ENCODE peak calls at places on chromosomes 13 and 19, in ten cellular contexts. V is mammary epithelial cell; W is fibroblast of lung; J is H9; R is GM23338; S is heart right ventricle; G is breast epithelium; O is sigmoid colon; M is CD4-positive, alpha-beta T cell; E is RWPE1. P is an unnamed sample.

GRCh38 chr19:51158474-51159129 is 16.5 kb downstream of the SIGLEC7 start:
- DNase-seq in E (peak; percentile 39), M (peak; percentile 62), J (peak; percentile 80), W (peak; percentile 13), V (peak; percentile 37), G (peak; percentile 24), O (no peak), S (peak; percentile 55), R (peak; percentile 93), P (no peak)

GRCh38 chr13:46509981-46510380 is 43.0 kb upstream of the LRCH1 start:
- DNase-seq in W (no peak), G (no peak), R (no peak), E (no peak), S (no peak), O (no peak), J (no peak), V (no peak), M (no peak), P (no peak)

GRCh38 chr19:23071087-23071511 is 45.7 kb upstream of the ZNF730 start:
- DNase-seq in S (peak; percentile 37), V (no peak), M (no peak), R (peak; percentile 71), E (no peak), W (peak; percentile 24), J (peak; percentile 24), O (peak; percentile 64), G (peak; percentile 28), P (peak; percentile 1)

GRCh38 chr13:51475727-51476521 is 23.1 kb upstream of the INTS6 start:
- DNase-seq in R (no peak), J (no peak), W (peak; percentile 27), M (no peak), S (no peak), E (no peak), G (no peak), V (no peak), O (no peak), P (no peak)

GRCh38 chr13:100512422-100512821 is 76.2 kb downstream of the GGACT start:
- DNase-seq in R (no peak), O (no peak), J (no peak), G (no peak), E (no peak), S (no peak), W (peak; percentile 5), V (no peak), M (no peak), P (no peak)

GRCh38 chr13:110304256-110304655 is 2.7 kb downstream of the COL4A1 start:
- DNase-seq in S (no peak), J (peak; percentile 14), R (no peak), E (no peak), M (no peak), G (no peak), W (peak; percentile 84), V (no peak), O (peak; percentile 84), P (no peak)

GRCh38 chr19:36093687-36094086 is 17.3 kb upstream of the OVOL3 start:
- DNase-seq in G (no peak), O (no peak), E (no peak), W (no peak), M (no peak), V (no peak), J (no peak), S (no peak), R (no peak), P (peak; percentile 19)

GRCh38 chr13:30752991-30753616 is 17.8 kb downstream of the ALOX5AP start:
- DNase-seq in G (no peak), R (no peak), V (no peak), M (no peak), E (no peak), O (no peak), S (no peak), W (no peak), J (no peak), P (no peak)

GRCh38 chr13:43831088-43831487 is 44.3 kb upstream of the ENOX1 start:
- DNase-seq in M (no peak), R (no peak), E (no peak), S (no peak), V (peak; percentile 16), J (no peak), O (no peak), W (peak; percentile 55), G (no peak), P (no peak)

GRCh38 chr13:98485561-98485960 is 91.3 kb downstream of the STK24 start:
- DNase-seq in S (no peak), G (no peak), M (no peak), E (no peak), W (no peak), R (no peak), J (no peak), O (no peak), V (no peak), P (no peak)

GRCh38 chr13:98488736-98489135 is 88.2 kb downstream of the STK24 start:
- DNase-seq in O (no peak), V (no peak), R (no peak), E (no peak), W (no peak), G (no peak), S (no peak), M (no peak), J (no peak), P (no peak)

GRCh38 chr13:98486412-98486811 is 90.5 kb downstream of the STK24 start:
- DNase-seq in V (no peak), S (no peak), E (no peak), M (no peak), J (no peak), W (no peak), G (no peak), R (no peak), O (no peak), P (no peak)

GRCh38 chr13:98487522-98487921 is 89.4 kb downstream of the STK24 start:
- DNase-seq in R (no peak), G (no peak), V (no peak), O (no peak), S (no peak), J (no peak), E (no peak), W (no peak), M (no peak), P (no peak)

DNA sequence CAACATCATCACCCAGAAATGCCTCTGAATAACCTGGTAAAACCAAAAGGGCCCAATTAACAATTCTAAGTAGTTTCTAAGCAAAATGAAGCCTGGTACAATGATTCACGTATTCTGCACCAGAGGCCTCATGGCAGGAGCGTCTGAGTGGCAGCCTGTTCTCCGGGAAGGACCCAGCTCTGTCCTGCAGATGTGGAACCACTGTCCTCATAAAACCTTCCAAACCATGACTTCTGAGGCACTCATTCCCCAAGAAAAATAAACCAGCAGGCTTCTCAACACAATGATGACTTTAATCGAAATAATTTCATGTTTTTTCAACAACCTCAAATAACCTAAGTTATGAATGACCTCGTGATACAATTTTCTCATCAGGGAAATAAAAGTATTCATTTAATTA is 89.9 kb downstream of the STK24 start:
- DNase-seq in M (no peak), E (no peak), S (no peak), V (no peak), W (peak; percentile 42), R (no peak), O (no peak), J (no peak), G (no peak), P (no peak)
- H3K27ac ChIP-seq in M (no peak overlapping the region), E (no peak overlapping the region), S (no peak overlapping the region), V (no peak overlapping the region), W (no peak overlapping the region), R (peak overlapping the region; percentile 92), O (peak overlapping the region; percentile 88), J (no peak overlapping the region), G (no peak overlapping the region), P (no peak overlapping the region)

DNA sequence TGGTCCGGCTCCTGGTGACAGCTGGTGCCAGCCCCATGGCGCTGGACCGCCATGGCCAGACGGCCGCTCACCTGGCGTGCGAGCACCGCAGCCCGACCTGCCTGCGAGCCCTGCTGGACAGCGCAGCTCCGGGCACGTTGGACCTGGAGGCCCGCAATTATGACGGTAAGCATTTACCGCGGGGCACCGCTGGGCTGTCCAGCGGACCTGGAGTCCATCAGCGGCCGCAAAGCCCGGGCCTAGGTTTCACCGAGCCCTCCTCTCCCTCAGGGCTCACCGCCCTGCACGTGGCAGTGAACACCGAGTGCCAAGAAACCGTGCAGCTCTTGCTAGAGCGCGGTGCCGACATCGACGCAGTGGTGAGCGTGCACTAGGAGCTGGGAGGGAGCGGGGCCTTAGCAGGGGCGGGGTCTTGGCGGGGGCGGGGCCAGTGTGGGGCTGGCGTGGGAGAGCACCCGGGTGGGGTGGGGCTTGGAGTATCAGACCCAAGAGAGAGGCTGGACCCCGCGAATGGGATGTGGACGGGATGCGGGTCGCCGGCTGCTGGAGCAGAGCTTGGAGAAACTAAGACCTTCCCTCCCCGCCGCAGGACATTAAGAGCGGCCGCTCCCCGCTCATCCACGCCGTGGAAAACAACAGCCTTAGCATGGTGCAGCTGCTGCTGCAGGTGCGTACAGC is 8.7 kb downstream of the BCL3 start:
- DNase-seq in M (no peak), R (peak; percentile 49), J (no peak), S (peak; percentile 79), V (no peak), E (no peak), O (peak; percentile 94), W (peak; percentile 76), G (no peak), P (no peak)
- H3K27ac ChIP-seq in M (no peak overlapping the region), R (no peak overlapping the region), J (no peak overlapping the region), S (peak overlapping the region; percentile 94), V (no peak overlapping the region), E (peak overlapping the region; percentile 100), O (peak overlapping the region; percentile 94), W (peak overlapping the region; percentile 100), G (peak overlapping the region; percentile 86), P (no peak overlapping the region)

GRCh38 chr19:14115761-14116160 is 1.8 kb downstream of the PRKACA start:
- DNase-seq in O (no peak), S (no peak), J (no peak), W (no peak), M (no peak), R (no peak), E (no peak), V (no peak), G (no peak), P (no peak)

GRCh38 chr19:14117668-14118164 is at the start of gene PRKACA:
- DNase-seq in J (peak; percentile 99), S (peak; percentile 99), G (peak; percentile 99), R (peak; percentile 99), O (peak; percentile 100), M (peak; percentile 97), V (peak; percentile 100), E (peak; percentile 99), W (peak; percentile 99), P (peak; percentile 98)

GRCh38 chr19:14114854-14115253 is 2.7 kb downstream of the PRKACA start:
- DNase-seq in G (no peak), R (peak; percentile 77), M (peak; percentile 44), E (no peak), V (no peak), W (no peak), S (peak; percentile 71), O (peak; percentile 76), J (peak; percentile 67), P (no peak)

GRCh38 chr19:14116918-14117578 is 514 bp downstream of the PRKACA start:
- DNase-seq in O (peak; percentile 82), R (peak; percentile 51), M (no peak), W (no peak), S (peak; percentile 49), E (no peak), V (no peak), G (no peak), J (no peak), P (no peak)

GRCh38 chr19:14116525-14116917 is 1.0 kb downstream of the PRKACA start:
- DNase-seq in V (no peak), M (no peak), W (no peak), J (no peak), S (no peak), E (no peak), G (no peak), R (no peak), O (no peak), P (no peak)
- H3K27ac ChIP-seq in V (no peak overlapping the region), M (no peak overlapping the region), W (peak overlapping the region; percentile 2), J (no peak overlapping the region), S (peak overlapping the region; percentile 93), E (peak overlapping the region; percentile 98), G (peak overlapping the region; percentile 98), R (no peak overlapping the region), O (peak overlapping the region; percentile 100), P (peak overlapping the region; percentile 1)

GRCh38 chr13:36148436-36148835 is 17.3 kb upstream of the DCLK1 start:
- DNase-seq in W (no peak), E (no peak), G (no peak), J (no peak), V (no peak), S (no peak), O (no peak), M (no peak), R (no peak), P (no peak)
- H3K27ac ChIP-seq in W (no peak overlapping the region), E (no peak overlapping the region), G (no peak overlapping the region), J (no peak overlapping the region), V (no peak overlapping the region), S (no peak overlapping the region), O (no peak overlapping the region), M (no peak overlapping the region), R (no peak overlapping the region), P (no peak overlapping the region)

P was measured in caudate nucleus.